ENCODE peak calls at places on chromosome 15, in five cellular contexts. One of them, this sample, is unnamed.

GRCh38 chr15:83365370-83365938 is 81.0 kb upstream of the BNC1 start:
- DNase-seq in HepG2: no peak
- DNase-seq in K562: no peak
- DNase-seq in GM12891: no peak
- DNase-seq in H1: peak; percentile 76
- DNase-seq in this sample: no peak

GRCh38 chr15:64009241-64009640 is 37.0 kb downstream of the DAPK2 start:
- DNase-seq in HepG2: no peak
- DNase-seq in K562: no peak
- DNase-seq in GM12891: no peak
- DNase-seq in H1: no peak
- DNase-seq in this sample: no peak

GRCh38 chr15:94230436-94230885 is 900 bp upstream of the MCTP2 start:
- DNase-seq in HepG2: no peak
- DNase-seq in K562: no peak
- DNase-seq in GM12891: no peak
- DNase-seq in H1: no peak
- DNase-seq in this sample: no peak

GRCh38 chr15:68211656-68212320 is 6.7 kb upstream of the CALML4 start:
- DNase-seq in HepG2: no peak
- DNase-seq in K562: no peak
- DNase-seq in GM12891: no peak
- DNase-seq in H1: no peak
- DNase-seq in this sample: no peak

GRCh38 chr15:42037650-42038049 is 16.8 kb upstream of the PLA2G4E start:
- DNase-seq in HepG2: no peak
- DNase-seq in K562: no peak
- DNase-seq in GM12891: no peak
- DNase-seq in H1: no peak
- DNase-seq in this sample: no peak

GRCh38 chr15:37138586-37138985 is 38.2 kb upstream of the MEIS2 start:
- DNase-seq in HepG2: no peak
- DNase-seq in K562: no peak
- DNase-seq in GM12891: no peak
- DNase-seq in H1: no peak
- DNase-seq in this sample: no peak

GRCh38 chr15:83515171-83515570 is 68.0 kb downstream of the SH3GL3 start:
- DNase-seq in HepG2: no peak
- DNase-seq in K562: no peak
- DNase-seq in GM12891: no peak
- DNase-seq in H1: no peak
- DNase-seq in this sample: no peak

GRCh38 chr15:22979069-22979698 is 984 bp downstream of the CYFIP1 start:
- DNase-seq in HepG2: peak; percentile 36
- DNase-seq in K562: peak; percentile 51
- DNase-seq in GM12891: peak; percentile 60
- DNase-seq in H1: peak; percentile 69
- DNase-seq in this sample: peak; percentile 42

GRCh38 chr15:56813995-56814394 is 80.7 kb upstream of the ZNF280D start:
- DNase-seq in HepG2: no peak
- DNase-seq in K562: no peak
- DNase-seq in GM12891: no peak
- DNase-seq in H1: no peak
- DNase-seq in this sample: no peak

GRCh38 chr15:33119263-33119662 is 75.3 kb downstream of the FMN1 start:
- DNase-seq in HepG2: no peak
- DNase-seq in K562: no peak
- DNase-seq in GM12891: no peak
- DNase-seq in H1: no peak
- DNase-seq in this sample: no peak

GRCh38 chr15:47360296-47360695 is 357.0 kb upstream of the SEMA6D start:
- DNase-seq in HepG2: no peak
- DNase-seq in K562: no peak
- DNase-seq in GM12891: no peak
- DNase-seq in H1: no peak
- DNase-seq in this sample: no peak

GRCh38 chr15:74790080-74790916 is 8.4 kb downstream of the CSK start:
- DNase-seq in HepG2: no peak
- DNase-seq in K562: no peak
- DNase-seq in GM12891: no peak
- DNase-seq in H1: no peak
- DNase-seq in this sample: no peak

GRCh38 chr15:74789741-74790079 is 7.8 kb downstream of the CSK start:
- DNase-seq in HepG2: no peak
- DNase-seq in K562: no peak
- DNase-seq in GM12891: no peak
- DNase-seq in H1: no peak
- DNase-seq in this sample: no peak

GRCh38 chr15:74791667-74792066 is 9.8 kb downstream of the CSK start:
- DNase-seq in HepG2: no peak
- DNase-seq in K562: no peak
- DNase-seq in GM12891: no peak
- DNase-seq in H1: no peak
- DNase-seq in this sample: no peak

GRCh38 chr15:74792227-74793016 is 10.5 kb downstream of the CSK start:
- DNase-seq in HepG2: no peak
- DNase-seq in K562: no peak
- DNase-seq in GM12891: no peak
- DNase-seq in H1: no peak
- DNase-seq in this sample: no peak

DNA sequence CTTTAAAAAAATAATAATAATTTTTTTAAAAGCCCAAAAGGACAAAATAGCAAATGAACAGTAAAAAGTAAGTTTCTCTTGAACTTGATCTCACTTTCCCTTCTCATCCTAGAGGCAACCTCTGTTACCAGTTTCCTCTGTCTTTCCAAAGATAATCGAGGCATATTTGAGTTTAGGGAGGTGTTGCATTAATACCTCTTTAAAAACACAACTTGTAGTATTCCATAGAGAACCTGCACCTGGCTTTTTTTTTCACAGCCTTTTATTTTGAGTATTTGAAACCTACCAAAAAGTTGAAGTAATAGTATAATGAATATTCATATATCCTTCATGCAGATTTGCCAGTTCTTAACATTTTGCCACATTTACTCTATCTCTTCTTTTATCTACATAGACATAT is 9.1 kb downstream of the CSK start:
- DNase-seq in HepG2: no peak
- DNase-seq in K562: no peak
- DNase-seq in GM12891: no peak
- DNase-seq in H1: no peak
- DNase-seq in this sample: no peak
- TF ChIP-seq POLR2AphosphoS5 in HepG2: no peak
- TF ChIP-seq POLR2AphosphoS5 in K562: no peak
- TF ChIP-seq POLR2AphosphoS5 in GM12891: no peak
- TF ChIP-seq POLR2AphosphoS5 in H1: no peak
- TF ChIP-seq POLR2AphosphoS5 in this sample: no peak

GRCh38 chr15:55240125-55240760 is 43.5 kb upstream of the RSL24D1 start:
- DNase-seq in HepG2: no peak
- DNase-seq in K562: no peak
- DNase-seq in GM12891: no peak
- DNase-seq in H1: no peak
- DNase-seq in this sample: no peak

GRCh38 chr15:55241895-55242294 is 45.2 kb upstream of the RSL24D1 start:
- DNase-seq in HepG2: no peak
- DNase-seq in K562: no peak
- DNase-seq in GM12891: no peak
- DNase-seq in H1: no peak
- DNase-seq in this sample: no peak

GRCh38 chr15:55237219-55238130 is 40.7 kb upstream of the RSL24D1 start:
- DNase-seq in HepG2: no peak
- DNase-seq in K562: peak; percentile 74
- DNase-seq in GM12891: no peak
- DNase-seq in H1: no peak
- DNase-seq in this sample: no peak

GRCh38 chr15:55241193-55241592 is 44.5 kb upstream of the RSL24D1 start:
- DNase-seq in HepG2: no peak
- DNase-seq in K562: no peak
- DNase-seq in GM12891: no peak
- DNase-seq in H1: no peak
- DNase-seq in this sample: no peak

DNA sequence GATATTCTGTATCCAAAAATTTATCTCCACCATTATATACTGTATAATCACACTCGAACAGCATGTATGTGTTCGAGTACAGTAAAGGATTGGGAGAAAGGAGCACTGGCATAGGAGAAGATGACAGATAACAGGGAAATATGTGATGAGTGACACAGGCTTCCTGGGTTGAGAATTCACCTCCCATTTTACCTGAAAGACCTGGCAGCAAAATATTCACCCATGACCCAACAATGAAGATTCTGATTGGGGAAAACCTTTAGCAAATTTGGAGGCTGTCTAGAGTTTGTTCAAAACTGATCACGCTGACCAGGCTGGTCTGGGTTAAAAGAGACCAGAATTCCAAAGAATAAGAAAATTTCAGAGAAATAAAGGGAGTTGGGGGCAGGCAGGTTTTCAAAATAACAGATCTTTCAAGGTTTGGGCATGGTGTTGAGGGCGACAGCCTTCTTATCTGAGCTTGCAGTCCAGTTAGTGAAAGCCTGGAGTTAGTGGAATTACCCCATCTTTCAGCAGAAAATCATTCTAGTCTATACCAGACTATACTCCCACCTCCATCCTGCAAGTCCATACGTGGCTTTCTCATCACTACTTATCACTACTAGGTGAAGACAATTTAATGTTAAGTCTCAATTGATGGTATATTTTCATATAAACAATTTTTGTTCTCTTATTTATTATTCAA is 42.8 kb upstream of the RSL24D1 start:
- DNase-seq in HepG2: no peak
- DNase-seq in K562: peak; percentile 77
- DNase-seq in GM12891: no peak
- DNase-seq in H1: no peak
- DNase-seq in this sample: no peak
- TF ChIP-seq POLR2A in HepG2: no peak
- TF ChIP-seq POLR2A in K562: no peak
- TF ChIP-seq POLR2A in GM12891: no peak
- TF ChIP-seq POLR2A in H1: no peak
- TF ChIP-seq POLR2A in this sample: no peak

GRCh38 chr15:92801412-92801773 is 98.7 kb upstream of the CHD2 start:
- DNase-seq in HepG2: no peak
- DNase-seq in K562: no peak
- DNase-seq in GM12891: no peak
- DNase-seq in H1: no peak
- DNase-seq in this sample: no peak
- TF ChIP-seq TAF1 in HepG2: no peak
- TF ChIP-seq TAF1 in K562: no peak
- TF ChIP-seq TAF1 in GM12891: no peak
- TF ChIP-seq TAF1 in H1: no peak
- TF ChIP-seq TAF1 in this sample: no peak

GRCh38 chr15:39466428-39466827 is 114.5 kb upstream of the THBS1 start:
- DNase-seq in HepG2: no peak
- DNase-seq in K562: peak; percentile 40
- DNase-seq in GM12891: no peak
- DNase-seq in H1: no peak
- DNase-seq in this sample: no peak
- TF ChIP-seq POLR2AphosphoS5 in HepG2: no peak
- TF ChIP-seq POLR2AphosphoS5 in K562: no peak
- TF ChIP-seq POLR2AphosphoS5 in GM12891: no peak
- TF ChIP-seq POLR2AphosphoS5 in H1: no peak
- TF ChIP-seq POLR2AphosphoS5 in this sample: no peak

This sample was measured in GM12892.